ENCODE peak calls at places on chromosomes 1 and 21, in six cellular contexts. E is adrenal gland, H is thoracic aorta, U is Calu3, V is HFF-Myc, M is mucosa of descending colon. O is an unnamed sample.

GRCh38 chr1:9732123-9732971 is 80.8 kb downstream of the PIK3CD start:
- DNase-seq in E (no peak), H (no peak), U (no peak), V (no peak), M (no peak), O (no peak)

GRCh38 chr1:168246506-168246905 is 20.7 kb downstream of the SFT2D2 start:
- DNase-seq in E (no peak), H (no peak), U (no peak), V (no peak), M (no peak), O (no peak)

GRCh38 chr1:203625623-203626189 is 926 bp upstream of the ATP2B4 start:
- DNase-seq in E (peak), H (no peak), U (no peak), V (no peak), M (peak), O (no peak)

GRCh38 chr1:156154317-156154749 is 948 bp downstream of the SEMA4A start:
- DNase-seq in E (peak), H (no peak), U (no peak), V (no peak), M (peak), O (peak)

GRCh38 chr1:176779655-176780328 is 316.8 kb downstream of the PAPPA2 start:
- DNase-seq in E (no peak), H (no peak), U (no peak), V (no peak), M (no peak), O (no peak)

GRCh38 chr1:15625224-15625917 is 8.1 kb downstream of the DDI2 start:
- DNase-seq in E (no peak), H (no peak), U (no peak), V (no peak), M (no peak), O (no peak)

GRCh38 chr1:39507230-39507928 is 15.9 kb downstream of the BMP8A start:
- DNase-seq in E (no peak), H (no peak), U (no peak), V (no peak), M (no peak), O (peak)

GRCh38 chr1:246454655-246455054 is 52.4 kb downstream of the SMYD3 start:
- DNase-seq in E (no peak), H (no peak), U (no peak), V (no peak), M (no peak), O (no peak)

GRCh38 chr21:24163539-24163938 is 1443.7 kb downstream of the MRPL39 start:
- DNase-seq in E (no peak), H (no peak), U (no peak), V (no peak), M (no peak), O (no peak)

GRCh38 chr1:109777980-109778625 is 14.4 kb upstream of the EPS8L3 start:
- DNase-seq in E (no peak), H (no peak), U (no peak), V (no peak), M (peak), O (peak)

GRCh38 chr1:221837886-221838285 is 96.0 kb upstream of the DUSP10 start:
- DNase-seq in E (no peak), H (no peak), U (no peak), V (no peak), M (no peak), O (no peak)

GRCh38 chr1:168000656-168001055 is 63.8 kb upstream of the MPC2 start:
- DNase-seq in E (no peak), H (no peak), U (no peak), V (no peak), M (no peak), O (no peak)

GRCh38 chr1:108644984-108645383 is 15.9 kb downstream of the HENMT1 start:
- DNase-seq in E (no peak), H (no peak), U (no peak), V (no peak), M (peak), O (peak)

GRCh38 chr1:39337067-39337466 is 132.6 kb downstream of the MACF1 start:
- DNase-seq in E (no peak), H (no peak), U (no peak), V (no peak), M (no peak), O (no peak)

GRCh38 chr1:28297826-28298225 is 31.0 kb upstream of the MED18 start:
- DNase-seq in E (no peak), H (no peak), U (no peak), V (no peak), M (no peak), O (no peak)

GRCh38 chr1:87196110-87196509 is 132.6 kb upstream of the LMO4 start:
- DNase-seq in E (no peak), H (no peak), U (no peak), V (no peak), M (no peak), O (no peak)

GRCh38 chr1:101203812-101204540 is 32.8 kb upstream of the S1PR1 start:
- DNase-seq in E (peak), H (no peak), U (no peak), V (no peak), M (no peak), O (no peak)

GRCh38 chr1:84181350-84182005 is 37.4 kb downstream of the PRKACB start:
- DNase-seq in E (no peak), H (no peak), U (no peak), V (no peak), M (no peak), O (no peak)

GRCh38 chr1:57157818-57158606 is 192.2 kb upstream of the C8B start:
- DNase-seq in E (no peak), H (no peak), U (no peak), V (no peak), M (no peak), O (no peak)

GRCh38 chr1:51870603-51871350 is 7.8 kb downstream of the NRDC start:
- DNase-seq in E (no peak), H (no peak), U (no peak), V (no peak), M (no peak), O (no peak)

DNA sequence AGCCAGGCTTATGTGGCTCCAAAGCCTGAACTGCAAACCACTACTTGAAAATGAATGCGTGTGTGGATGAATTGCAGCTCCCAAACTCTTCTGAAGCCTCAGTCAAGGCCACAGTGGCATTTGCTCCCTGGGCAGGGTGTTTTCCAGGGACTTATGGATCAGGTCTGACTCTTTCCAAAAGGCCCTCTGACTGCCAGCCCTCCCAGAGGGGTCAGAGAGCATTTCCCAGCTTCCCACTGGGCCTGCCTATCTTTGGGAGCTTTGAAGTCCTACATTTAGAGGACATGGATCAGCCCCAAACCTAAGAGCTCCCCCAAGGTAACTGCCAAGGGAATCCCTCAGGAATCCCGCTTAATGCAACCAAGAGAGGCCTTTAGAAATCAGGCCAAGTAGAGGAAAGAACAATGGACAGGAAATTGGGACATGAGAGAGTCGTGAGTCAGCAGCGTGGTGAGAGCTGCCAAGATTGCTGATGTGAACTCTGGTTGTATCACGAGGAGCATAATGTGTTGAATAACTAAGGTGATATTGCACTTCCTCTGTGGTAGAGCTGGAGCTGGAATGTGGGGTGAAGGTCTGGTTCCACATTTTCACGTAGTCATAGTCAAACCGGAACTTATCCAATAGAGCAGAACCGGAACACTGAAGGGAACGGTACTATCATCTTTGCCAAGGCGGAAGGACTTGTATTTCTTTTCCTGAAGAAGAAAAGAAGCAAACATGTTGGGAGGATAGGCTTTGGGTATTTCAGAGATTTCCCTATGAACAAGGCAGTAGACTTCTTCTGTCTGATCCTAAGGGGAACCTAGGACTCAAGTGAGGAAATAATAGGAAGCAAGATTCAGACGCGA is 99.4 kb upstream of the JUN start:
- DNase-seq in E (peak), H (peak), U (peak), V (peak), M (peak), O (peak)
- TF ChIP-seq CTCF in E (no peak), H (no peak), U (no peak), V (no peak), M (no peak), O (no peak)

GRCh38 chr1:234963180-234963903 is 165.3 kb downstream of the TOMM20 start:
- DNase-seq in E (peak), H (no peak), U (peak), V (peak), M (peak), O (peak)

GRCh38 chr1:234965128-234965527 is 163.5 kb downstream of the TOMM20 start:
- DNase-seq in E (no peak), H (no peak), U (no peak), V (no peak), M (no peak), O (no peak)

GRCh38 chr1:234961468-234962339 is 166.9 kb downstream of the TOMM20 start:
- DNase-seq in E (peak), H (no peak), U (no peak), V (peak), M (peak), O (no peak)

GRCh38 chr1:234962340-234962989 is 166.2 kb downstream of the TOMM20 start:
- DNase-seq in E (no peak), H (no peak), U (no peak), V (peak), M (no peak), O (no peak)

DNA sequence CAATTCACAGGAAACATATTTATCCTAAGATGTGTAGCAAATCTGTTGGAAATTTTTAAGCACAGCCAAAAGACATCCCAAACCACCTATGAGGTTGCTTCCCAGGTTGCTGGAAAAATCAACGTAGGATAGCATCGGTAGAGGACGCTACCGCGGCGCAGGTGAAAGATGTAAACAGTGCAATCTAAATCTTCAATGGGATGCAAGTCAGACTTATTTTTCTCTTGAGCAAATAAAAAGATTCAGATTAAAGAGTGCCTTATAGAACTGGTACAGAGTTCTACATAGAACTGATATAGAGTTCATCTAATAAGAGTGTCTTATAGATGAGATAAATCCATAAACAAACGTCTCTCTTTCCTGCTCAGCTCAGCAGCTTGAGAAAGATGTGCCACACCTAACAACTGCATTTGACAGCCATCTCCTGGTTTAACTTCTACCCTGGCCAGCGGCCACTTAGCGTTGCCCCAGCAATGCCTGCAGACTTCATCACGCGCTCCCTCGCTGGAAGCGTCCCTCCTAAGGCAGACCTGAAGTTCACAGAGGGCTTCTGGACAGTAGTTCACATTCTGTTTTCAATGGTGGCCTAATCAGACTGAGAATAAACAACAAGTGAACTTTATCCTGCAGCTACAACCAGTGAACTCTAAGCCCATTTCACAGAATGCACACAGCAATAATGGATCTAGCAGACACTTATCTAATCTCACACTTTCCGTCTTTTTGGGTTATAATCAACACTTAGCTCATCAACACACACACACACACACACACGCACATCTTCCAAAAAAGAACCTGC is 164.5 kb downstream of the TOMM20 start:
- DNase-seq in E (no peak), H (no peak), U (no peak), V (no peak), M (peak), O (no peak)
- TF ChIP-seq CTCF in E (no peak), H (no peak), U (no peak), V (no peak), M (no peak), O (no peak)

DNA sequence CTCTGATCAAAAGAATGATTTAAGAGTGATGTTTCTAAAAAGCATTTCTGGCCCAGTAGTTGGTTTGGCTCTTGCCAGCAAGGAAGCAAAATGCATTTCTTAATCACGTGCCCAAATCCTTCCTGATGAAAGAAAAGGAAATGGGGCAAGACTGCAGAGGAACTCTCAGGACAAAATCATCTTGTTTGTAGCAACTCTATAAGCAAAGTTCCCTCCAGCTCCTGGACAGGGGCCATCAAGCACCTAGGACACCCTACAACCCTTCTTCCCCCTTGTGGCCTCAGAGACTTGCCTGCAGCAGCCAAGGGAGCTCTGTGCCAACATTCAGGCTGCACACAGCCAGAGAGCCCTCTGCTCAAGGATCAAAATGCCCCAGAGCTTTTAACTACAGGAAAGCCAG is 105.1 kb downstream of the KIAA0319L start:
- DNase-seq in E (peak), H (no peak), U (no peak), V (peak), M (no peak), O (no peak)
- TF ChIP-seq CTCF in E (no peak), H (no peak), U (no peak), V (no peak), M (no peak), O (no peak)

GRCh38 chr1:213519098-213519497 is 468.1 kb downstream of the RPS6KC1 start:
- DNase-seq in E (no peak), H (no peak), U (no peak), V (no peak), M (no peak), O (no peak)

GRCh38 chr1:213523781-213524398 is 463.9 kb upstream of the PROX1 start:
- DNase-seq in E (no peak), H (no peak), U (no peak), V (no peak), M (no peak), O (no peak)
- TF ChIP-seq CTCF in E (no peak), H (no peak), U (no peak), V (no peak), M (no peak), O (no peak)

GRCh38 chr1:53470155-53470554 is 11.0 kb downstream of the DMRTB1 start:
- DNase-seq in E (peak), H (no peak), U (peak), V (no peak), M (peak), O (peak)
- TF ChIP-seq CTCF in E (peak), H (peak), U (no peak), V (peak), M (peak), O (peak)

GRCh38 chr1:34929853-34930701 is 627 bp upstream of the DLGAP3 start:
- DNase-seq in E (no peak), H (no peak), U (no peak), V (no peak), M (no peak), O (no peak)

GRCh38 chr1:34927316-34927715 is 2.1 kb downstream of the DLGAP3 start:
- DNase-seq in E (no peak), H (no peak), U (no peak), V (no peak), M (no peak), O (no peak)

GRCh38 chr1:34928066-34928864 is 1.2 kb downstream of the DLGAP3 start:
- DNase-seq in E (no peak), H (no peak), U (no peak), V (no peak), M (no peak), O (no peak)

GRCh38 chr1:34929497-34929852 is at the start of gene DLGAP3:
- DNase-seq in E (peak), H (no peak), U (no peak), V (no peak), M (no peak), O (no peak)

DNA sequence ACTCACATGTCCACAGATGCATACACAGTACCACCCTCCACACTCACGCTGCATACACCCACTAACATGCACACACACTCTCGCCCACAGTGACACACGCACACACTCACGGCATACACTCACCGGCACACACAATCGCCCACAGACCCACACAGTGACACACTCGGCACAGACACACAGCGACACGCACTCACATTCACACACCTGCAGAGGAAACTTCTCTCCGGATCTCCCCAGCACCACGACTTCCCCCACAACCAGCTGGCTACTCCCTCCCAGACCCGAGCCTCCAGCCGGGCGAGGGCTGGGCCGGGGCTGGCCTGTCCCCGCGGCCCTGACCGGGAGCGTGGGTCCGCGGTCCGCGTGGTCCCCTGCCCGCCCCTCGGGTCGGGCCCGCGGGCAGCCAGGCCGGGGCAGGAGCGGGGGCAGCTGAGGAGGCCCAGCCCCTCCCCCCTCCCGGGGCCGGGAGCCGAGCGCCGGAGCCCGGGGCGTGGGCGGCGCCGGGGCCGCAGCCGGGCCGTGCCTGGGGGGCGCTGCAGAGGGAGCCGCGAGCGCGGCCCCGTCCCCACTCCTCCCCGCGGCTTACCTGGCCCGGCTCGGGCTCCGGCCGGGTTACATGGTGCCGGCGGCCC is 469 bp downstream of the DLGAP3 start:
- DNase-seq in E (no peak), H (no peak), U (no peak), V (no peak), M (no peak), O (no peak)
- TF ChIP-seq CTCF in E (no peak), H (no peak), U (no peak), V (no peak), M (no peak), O (no peak)

GRCh38 chr1:93434987-93435386 is 12.9 kb upstream of the FNBP1L start:
- DNase-seq in E (no peak), H (no peak), U (no peak), V (no peak), M (no peak), O (no peak)

GRCh38 chr1:93435443-93435842 is 12.5 kb upstream of the FNBP1L start:
- DNase-seq in E (no peak), H (no peak), U (no peak), V (no peak), M (peak), O (no peak)

GRCh38 chr1:93436496-93436895 is 11.4 kb upstream of the FNBP1L start:
- DNase-seq in E (no peak), H (no peak), U (no peak), V (no peak), M (no peak), O (no peak)

GRCh38 chr1:93434088-93434487 is 13.8 kb upstream of the FNBP1L start:
- DNase-seq in E (no peak), H (no peak), U (no peak), V (no peak), M (no peak), O (no peak)

GRCh38 chr1:93433407-93433961 is 14.4 kb upstream of the FNBP1L start:
- DNase-seq in E (no peak), H (no peak), U (peak), V (no peak), M (peak), O (no peak)
- TF ChIP-seq CTCF in E (no peak), H (no peak), U (peak), V (no peak), M (no peak), O (no peak)

DNA sequence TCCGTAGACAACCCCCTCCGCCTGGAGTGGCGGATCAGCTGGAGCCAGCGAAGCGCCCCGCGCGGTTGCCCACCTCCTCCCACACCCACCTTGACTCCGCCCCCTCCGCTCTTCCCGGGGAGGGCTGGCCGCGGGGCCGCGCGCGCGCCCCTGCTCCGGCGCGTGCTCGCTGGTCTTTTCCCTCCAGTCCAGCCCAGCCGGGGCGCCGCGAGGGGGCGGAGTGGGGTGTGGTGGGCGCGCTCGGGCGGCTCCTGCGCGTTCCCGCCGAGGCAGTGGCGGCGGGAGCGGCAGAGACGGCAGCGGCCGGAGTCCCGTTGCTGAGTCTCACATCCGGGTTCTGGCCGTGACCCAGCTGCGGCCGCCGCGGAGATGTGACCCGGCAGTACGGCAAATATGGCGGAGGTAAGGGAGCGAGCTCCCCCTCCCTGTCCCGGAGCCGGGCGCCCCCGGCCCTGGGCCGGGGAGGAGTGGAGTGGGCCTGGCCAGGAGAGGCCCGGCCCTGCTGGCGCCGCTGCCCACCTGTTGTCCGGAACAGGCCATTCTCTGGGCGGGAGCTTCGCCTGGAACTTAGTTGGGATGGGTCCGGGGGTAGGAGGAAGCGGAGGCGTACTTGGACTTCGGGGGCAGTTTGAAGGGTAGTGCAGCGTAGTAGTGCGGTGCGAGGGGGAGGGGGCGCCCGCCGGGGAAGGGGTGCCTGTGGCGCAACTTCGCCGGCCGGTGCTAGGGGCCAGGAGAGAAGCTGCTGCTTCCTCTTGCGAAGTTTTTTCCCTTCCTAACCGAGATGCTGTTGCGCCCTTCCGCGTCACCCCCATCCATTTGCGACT is 5.4 kb downstream of the MIER1 start:
- DNase-seq in E (peak), H (peak), U (peak), V (peak), M (peak), O (peak)
- TF ChIP-seq CTCF in E (no peak), H (peak), U (peak), V (peak), M (peak), O (peak)

O was measured in spleen.